ENCODE peak calls at places on chromosomes 2 and 18, in six cellular contexts. One of them, this sample, is unnamed.
A peak's percentile ranks its signal among the peaks of the same experiment; 100 is the strongest.

GRCh38 chr18:63505566-63506335 is 29.0 kb downstream of the SERPINB5 start:
- DNase-seq in stromal cell of bone marrow: no peak
- DNase-seq in WTC11: peak; percentile 75
- DNase-seq in HS-5: no peak
- DNase-seq in mucosa of descending colon: no peak
- DNase-seq in omental fat pad: no peak
- DNase-seq in this sample: no peak

GRCh38 chr2:30232027-30232800 is 880 bp downstream of the LBH start:
- DNase-seq in HS-5: no peak
- DNase-seq in mucosa of descending colon: peak; percentile 71
- DNase-seq in WTC11: peak; percentile 77
- DNase-seq in omental fat pad: no peak
- DNase-seq in stromal cell of bone marrow: no peak
- DNase-seq in this sample: peak; percentile 79

GRCh38 chr2:169765523-169765922 is 31.9 kb downstream of the KLHL23 start:
- DNase-seq in stromal cell of bone marrow: no peak
- DNase-seq in HS-5: peak; percentile 34
- DNase-seq in omental fat pad: no peak
- DNase-seq in WTC11: no peak
- DNase-seq in mucosa of descending colon: no peak
- DNase-seq in this sample: no peak

GRCh38 chr2:85577386-85578242 is at the start of gene VAMP8:
- DNase-seq in omental fat pad: no peak
- DNase-seq in stromal cell of bone marrow: no peak
- DNase-seq in WTC11: peak; percentile 84
- DNase-seq in HS-5: no peak
- DNase-seq in mucosa of descending colon: peak; percentile 89
- DNase-seq in this sample: peak; percentile 83

GRCh38 chr2:238459081-238459629 is 32.4 kb downstream of the ASB1 start:
- DNase-seq in WTC11: no peak
- DNase-seq in mucosa of descending colon: no peak
- DNase-seq in stromal cell of bone marrow: peak; percentile 97
- DNase-seq in HS-5: no peak
- DNase-seq in omental fat pad: no peak
- DNase-seq in this sample: no peak

GRCh38 chr2:200913654-200914053 is 24.5 kb downstream of the NIF3L1 start:
- DNase-seq in mucosa of descending colon: no peak
- DNase-seq in WTC11: no peak
- DNase-seq in HS-5: peak; percentile 74
- DNase-seq in stromal cell of bone marrow: peak; percentile 21
- DNase-seq in omental fat pad: no peak
- DNase-seq in this sample: no peak

GRCh38 chr2:11254100-11254536 is 90.3 kb downstream of the ROCK2 start:
- DNase-seq in WTC11: no peak
- DNase-seq in stromal cell of bone marrow: no peak
- DNase-seq in omental fat pad: no peak
- DNase-seq in mucosa of descending colon: no peak
- DNase-seq in HS-5: no peak
- DNase-seq in this sample: no peak

GRCh38 chr18:79903071-79903635 is 48.3 kb downstream of the SLC66A2 start:
- DNase-seq in omental fat pad: no peak
- DNase-seq in HS-5: no peak
- DNase-seq in stromal cell of bone marrow: no peak
- DNase-seq in mucosa of descending colon: no peak
- DNase-seq in WTC11: no peak
- DNase-seq in this sample: peak; percentile 77

GRCh38 chr2:39593439-39594393 is 72.0 kb upstream of the TMEM178A start:
- DNase-seq in omental fat pad: no peak
- DNase-seq in stromal cell of bone marrow: peak; percentile 59
- DNase-seq in HS-5: no peak
- DNase-seq in WTC11: peak; percentile 40
- DNase-seq in mucosa of descending colon: no peak
- DNase-seq in this sample: no peak

GRCh38 chr2:79619442-79619841 is 106.6 kb downstream of the CTNNA2 start:
- DNase-seq in omental fat pad: no peak
- DNase-seq in WTC11: no peak
- DNase-seq in mucosa of descending colon: no peak
- DNase-seq in stromal cell of bone marrow: no peak
- DNase-seq in HS-5: no peak
- DNase-seq in this sample: no peak

GRCh38 chr18:47250415-47251046 is 929 bp downstream of the SKOR2 start:
- DNase-seq in WTC11: no peak
- DNase-seq in mucosa of descending colon: no peak
- DNase-seq in omental fat pad: no peak
- DNase-seq in stromal cell of bone marrow: no peak
- DNase-seq in HS-5: no peak
- DNase-seq in this sample: no peak

GRCh38 chr2:119736021-119736420 is 23.7 kb upstream of the PTPN4 start:
- DNase-seq in HS-5: no peak
- DNase-seq in mucosa of descending colon: no peak
- DNase-seq in WTC11: no peak
- DNase-seq in stromal cell of bone marrow: no peak
- DNase-seq in omental fat pad: no peak
- DNase-seq in this sample: no peak

GRCh38 chr2:71190959-71191943 is 35.7 kb downstream of the PAIP2B start:
- DNase-seq in stromal cell of bone marrow: peak; percentile 21
- DNase-seq in WTC11: no peak
- DNase-seq in omental fat pad: no peak
- DNase-seq in HS-5: no peak
- DNase-seq in mucosa of descending colon: no peak
- DNase-seq in this sample: no peak

GRCh38 chr2:685421-685820 is 8.2 kb upstream of the TMEM18 start:
- DNase-seq in mucosa of descending colon: no peak
- DNase-seq in omental fat pad: no peak
- DNase-seq in stromal cell of bone marrow: no peak
- DNase-seq in HS-5: no peak
- DNase-seq in WTC11: no peak
- DNase-seq in this sample: no peak

GRCh38 chr2:171688129-171688465 is 828 bp downstream of the DYNC1I2 start:
- DNase-seq in HS-5: no peak
- DNase-seq in stromal cell of bone marrow: peak; percentile 9
- DNase-seq in mucosa of descending colon: no peak
- DNase-seq in WTC11: no peak
- DNase-seq in omental fat pad: no peak
- DNase-seq in this sample: no peak

GRCh38 chr2:113760400-113760799 is 4.0 kb upstream of the SLC35F5 start:
- DNase-seq in mucosa of descending colon: no peak
- DNase-seq in omental fat pad: no peak
- DNase-seq in stromal cell of bone marrow: peak; percentile 64
- DNase-seq in WTC11: no peak
- DNase-seq in HS-5: peak; percentile 69
- DNase-seq in this sample: no peak

GRCh38 chr18:47992266-47992665 is 61.8 kb upstream of the SMAD2 start:
- DNase-seq in WTC11: no peak
- DNase-seq in omental fat pad: no peak
- DNase-seq in stromal cell of bone marrow: no peak
- DNase-seq in mucosa of descending colon: no peak
- DNase-seq in HS-5: no peak
- DNase-seq in this sample: no peak

GRCh38 chr2:237693281-237694039 is 66.1 kb downstream of the LRRFIP1 start:
- DNase-seq in mucosa of descending colon: no peak
- DNase-seq in WTC11: no peak
- DNase-seq in omental fat pad: no peak
- DNase-seq in HS-5: peak; percentile 64
- DNase-seq in stromal cell of bone marrow: no peak
- DNase-seq in this sample: no peak

GRCh38 chr2:228867406-228867805 is 403.7 kb downstream of the PID1 start:
- DNase-seq in omental fat pad: no peak
- DNase-seq in HS-5: no peak
- DNase-seq in WTC11: no peak
- DNase-seq in stromal cell of bone marrow: no peak
- DNase-seq in mucosa of descending colon: no peak
- DNase-seq in this sample: no peak

GRCh38 chr18:65755616-65756015 is 4.8 kb downstream of the CDH7 start:
- DNase-seq in WTC11: no peak
- DNase-seq in omental fat pad: no peak
- DNase-seq in mucosa of descending colon: no peak
- DNase-seq in HS-5: no peak
- DNase-seq in stromal cell of bone marrow: no peak
- DNase-seq in this sample: no peak

GRCh38 chr2:46336560-46336959 is 39.4 kb downstream of the EPAS1 start:
- DNase-seq in WTC11: no peak
- DNase-seq in stromal cell of bone marrow: no peak
- DNase-seq in HS-5: no peak
- DNase-seq in omental fat pad: no peak
- DNase-seq in mucosa of descending colon: no peak
- DNase-seq in this sample: no peak

GRCh38 chr2:166725907-166726306 is 162.4 kb upstream of the XIRP2 start:
- DNase-seq in HS-5: no peak
- DNase-seq in omental fat pad: no peak
- DNase-seq in stromal cell of bone marrow: no peak
- DNase-seq in mucosa of descending colon: no peak
- DNase-seq in WTC11: no peak
- DNase-seq in this sample: no peak

GRCh38 chr2:45199973-45200372 is 190.7 kb upstream of the SIX2 start:
- DNase-seq in mucosa of descending colon: no peak
- DNase-seq in HS-5: no peak
- DNase-seq in WTC11: no peak
- DNase-seq in stromal cell of bone marrow: no peak
- DNase-seq in omental fat pad: no peak
- DNase-seq in this sample: no peak

GRCh38 chr2:199329466-199329865 is 128.3 kb downstream of the SATB2 start:
- DNase-seq in WTC11: no peak
- DNase-seq in stromal cell of bone marrow: no peak
- DNase-seq in mucosa of descending colon: no peak
- DNase-seq in HS-5: no peak
- DNase-seq in omental fat pad: no peak
- DNase-seq in this sample: no peak

GRCh38 chr18:49479381-49480137 is 7.5 kb downstream of the C18orf32 start:
- DNase-seq in omental fat pad: no peak
- DNase-seq in HS-5: no peak
- DNase-seq in stromal cell of bone marrow: no peak
- DNase-seq in WTC11: no peak
- DNase-seq in mucosa of descending colon: no peak
- DNase-seq in this sample: no peak

GRCh38 chr2:167929461-167929860 is 317.9 kb downstream of the STK39 start:
- DNase-seq in omental fat pad: no peak
- DNase-seq in stromal cell of bone marrow: no peak
- DNase-seq in WTC11: no peak
- DNase-seq in mucosa of descending colon: no peak
- DNase-seq in HS-5: no peak
- DNase-seq in this sample: no peak

GRCh38 chr2:8212239-8212638 is 469.6 kb upstream of the ID2 start:
- DNase-seq in omental fat pad: no peak
- DNase-seq in WTC11: no peak
- DNase-seq in HS-5: no peak
- DNase-seq in mucosa of descending colon: no peak
- DNase-seq in stromal cell of bone marrow: no peak
- DNase-seq in this sample: no peak

GRCh38 chr2:196434217-196434616 is 205.3 kb upstream of the CCDC150 start:
- DNase-seq in HS-5: no peak
- DNase-seq in stromal cell of bone marrow: no peak
- DNase-seq in omental fat pad: no peak
- DNase-seq in WTC11: no peak
- DNase-seq in mucosa of descending colon: no peak
- DNase-seq in this sample: no peak

GRCh38 chr2:28155627-28156026 is 237.0 kb upstream of the FOSL2 start:
- DNase-seq in stromal cell of bone marrow: no peak
- DNase-seq in HS-5: no peak
- DNase-seq in mucosa of descending colon: peak; percentile 42
- DNase-seq in WTC11: peak; percentile 39
- DNase-seq in omental fat pad: no peak
- DNase-seq in this sample: no peak

GRCh38 chr2:212135739-212136138 is 402.9 kb downstream of the ERBB4 start:
- DNase-seq in omental fat pad: no peak
- DNase-seq in mucosa of descending colon: no peak
- DNase-seq in WTC11: no peak
- DNase-seq in HS-5: no peak
- DNase-seq in stromal cell of bone marrow: no peak
- DNase-seq in this sample: no peak

GRCh38 chr2:20457027-20457426 is 10.2 kb downstream of the RHOB start:
- DNase-seq in mucosa of descending colon: no peak
- DNase-seq in WTC11: no peak
- DNase-seq in HS-5: no peak
- DNase-seq in omental fat pad: no peak
- DNase-seq in stromal cell of bone marrow: peak; percentile 40
- DNase-seq in this sample: no peak

GRCh38 chr18:11785444-11786055 is 65.7 kb upstream of the CHMP1B start:
- DNase-seq in mucosa of descending colon: no peak
- DNase-seq in HS-5: no peak
- DNase-seq in stromal cell of bone marrow: no peak
- DNase-seq in omental fat pad: no peak
- DNase-seq in WTC11: peak; percentile 43
- DNase-seq in this sample: no peak

This sample was measured in suprapubic skin.